ENCODE peak calls at places on chromosomes 7 and 10, in four cellular contexts. M, N, S and A are unnamed samples.

GRCh38 chr7:117251687-117252086 is 71.2 kb downstream of the WNT2 start:
- DNase-seq in M (no peak), N (no peak), S (no peak), A (no peak)

GRCh38 chr7:22256702-22257101 is 100.3 kb downstream of the RAPGEF5 start:
- DNase-seq in M (no peak), N (no peak), S (no peak), A (no peak)

GRCh38 chr7:99224263-99224947 is 16.5 kb upstream of the KPNA7 start:
- DNase-seq in M (no peak), N (no peak), S (no peak), A (no peak)

GRCh38 chr10:9302142-9302746 is 1247.8 kb downstream of the GATA3 start:
- DNase-seq in M (no peak), N (no peak), S (peak), A (no peak)

GRCh38 chr7:1234794-1235500 is 2.3 kb downstream of the UNCX start:
- DNase-seq in M (no peak), N (no peak), S (peak), A (peak)

GRCh38 chr7:106644999-106645398 is 16.0 kb downstream of the CCDC71L start:
- DNase-seq in M (no peak), N (no peak), S (no peak), A (no peak)

GRCh38 chr10:12730809-12731519 is 270.5 kb downstream of the CCDC3 start:
- DNase-seq in M (no peak), N (no peak), S (no peak), A (no peak)

GRCh38 chr10:34587002-34587740 is 227.9 kb downstream of the PARD3 start:
- DNase-seq in M (no peak), N (no peak), S (no peak), A (no peak)

GRCh38 chr7:144102041-144102440 is 7.3 kb upstream of the OR2A2 start:
- DNase-seq in M (no peak), N (no peak), S (no peak), A (no peak)

GRCh38 chr7:101235050-101235449 is 2.6 kb downstream of the CLDN15 start:
- DNase-seq in M (no peak), N (no peak), S (peak), A (no peak)

GRCh38 chr10:112782176-112782907 is 167.7 kb upstream of the TCF7L2 start:
- DNase-seq in M (no peak), N (no peak), S (no peak), A (no peak)

GRCh38 chr10:624605-625334 is 64.7 kb downstream of the DIP2C start:
- DNase-seq in M (peak), N (peak), S (peak), A (peak)

GRCh38 chr7:104956753-104957450 is 57.1 kb upstream of the KMT2E start:
- DNase-seq in M (no peak), N (no peak), S (no peak), A (no peak)